ENCODE peak calls at places on chromosomes 3 and 15, in eight cellular contexts. M is AG09319, N is Calu3, E is RWPE1, U is glutamatergic neuron, D is mesothelial cell of epicardium, Z is adrenal gland, A is heart right ventricle. R is an unnamed sample.

GRCh38 chr15:99015677-99016568 is 8.3 kb upstream of the PGPEP1L start:
- DNase-seq in M (no peak), D (no peak), N (peak), U (peak), Z (no peak), A (no peak), E (no peak), R (no peak)

GRCh38 chr15:100687532-100688215 is 85.3 kb downstream of the ASB7 start:
- DNase-seq in N (no peak), U (no peak), Z (peak), D (no peak), M (no peak), E (peak), A (no peak), R (no peak)

GRCh38 chr3:57805674-57806073 is 49.6 kb downstream of the SLMAP start:
- DNase-seq in U (no peak), A (no peak), M (peak), N (peak), Z (no peak), E (peak), D (no peak), R (no peak)

GRCh38 chr3:107957506-107957905 is 133.3 kb downstream of the CD47 start:
- DNase-seq in E (no peak), Z (no peak), D (no peak), M (no peak), U (no peak), N (no peak), A (no peak), R (no peak)

GRCh38 chr15:59200560-59200959 is 6.1 kb upstream of the LDHAL6B start:
- DNase-seq in Z (no peak), A (no peak), M (no peak), N (no peak), E (peak), U (no peak), D (no peak), R (no peak)

GRCh38 chr15:100229181-100230163 is 112.3 kb downstream of the ADAMTS17 start:
- DNase-seq in Z (no peak), U (no peak), N (no peak), M (no peak), E (no peak), A (no peak), D (no peak), R (no peak)

GRCh38 chr3:195274259-195274966 is 3.5 kb upstream of the XXYLT1 start:
- DNase-seq in U (no peak), A (no peak), M (no peak), D (no peak), N (no peak), Z (no peak), E (no peak), R (no peak)

GRCh38 chr3:312170-312569 is 115.6 kb downstream of the CHL1 start:
- DNase-seq in U (no peak), Z (no peak), M (no peak), A (no peak), D (no peak), N (no peak), E (no peak), R (no peak)

GRCh38 chr3:104878395-104878794 is 488.3 kb upstream of the ALCAM start:
- DNase-seq in U (no peak), E (no peak), Z (no peak), M (no peak), D (no peak), A (no peak), N (no peak), R (no peak)

GRCh38 chr3:100368421-100368820 is 32.5 kb downstream of the TOMM70 start:
- DNase-seq in N (no peak), E (no peak), D (no peak), A (no peak), Z (no peak), U (no peak), M (no peak), R (no peak)

GRCh38 chr15:71780349-71780976 is 29.9 kb upstream of the NR2E3 start:
- DNase-seq in U (peak), N (peak), D (no peak), Z (peak), A (no peak), E (peak), M (peak), R (no peak)

GRCh38 chr3:119560160-119560559 is 746 bp upstream of the CD80 start:
- DNase-seq in A (no peak), U (no peak), M (no peak), E (no peak), D (no peak), Z (no peak), N (no peak), R (no peak)

GRCh38 chr15:95459288-95459687 is 871.2 kb upstream of the NR2F2 start:
- DNase-seq in E (no peak), D (no peak), N (no peak), Z (no peak), A (no peak), U (no peak), M (no peak), R (no peak)

DNA sequence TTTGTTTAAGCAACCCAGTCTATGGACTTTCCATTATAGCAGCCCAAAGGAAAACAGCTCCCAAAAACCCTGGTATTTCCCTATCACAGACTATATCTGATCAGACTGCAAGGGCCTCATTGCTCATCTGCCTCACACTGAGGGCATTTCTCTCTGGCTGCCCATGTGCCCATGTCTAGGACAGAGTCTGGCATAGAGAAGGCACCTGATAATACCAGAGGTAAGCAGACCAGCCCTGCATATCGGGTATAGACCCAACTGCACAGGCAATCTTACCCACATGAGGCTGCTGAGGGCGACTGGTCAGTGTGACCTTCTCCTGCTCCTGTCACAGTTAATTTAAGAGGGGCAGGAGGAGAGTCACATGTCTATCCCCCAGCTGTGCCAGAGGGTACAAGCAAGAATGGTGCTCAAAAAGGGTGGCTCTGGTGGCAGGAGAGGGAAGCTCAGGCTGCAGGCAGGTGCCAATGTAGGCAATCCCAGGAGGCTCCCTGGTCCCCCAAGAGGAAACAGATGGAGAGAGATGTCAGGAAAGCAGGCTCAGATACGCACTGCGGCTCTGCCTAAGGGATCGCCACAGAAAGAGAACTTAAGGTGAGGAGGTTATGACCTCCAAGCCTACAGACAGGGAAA is 3.1 kb downstream of the CSRNP1 start:
- DNase-seq in Z (no peak), E (no peak), D (no peak), A (no peak), M (no peak), U (peak), N (no peak), R (no peak)
- TF ChIP-seq CTCF in Z (peak), E (no peak), D (no peak), A (peak), M (no peak), U (no peak), N (no peak), R (peak)

DNA sequence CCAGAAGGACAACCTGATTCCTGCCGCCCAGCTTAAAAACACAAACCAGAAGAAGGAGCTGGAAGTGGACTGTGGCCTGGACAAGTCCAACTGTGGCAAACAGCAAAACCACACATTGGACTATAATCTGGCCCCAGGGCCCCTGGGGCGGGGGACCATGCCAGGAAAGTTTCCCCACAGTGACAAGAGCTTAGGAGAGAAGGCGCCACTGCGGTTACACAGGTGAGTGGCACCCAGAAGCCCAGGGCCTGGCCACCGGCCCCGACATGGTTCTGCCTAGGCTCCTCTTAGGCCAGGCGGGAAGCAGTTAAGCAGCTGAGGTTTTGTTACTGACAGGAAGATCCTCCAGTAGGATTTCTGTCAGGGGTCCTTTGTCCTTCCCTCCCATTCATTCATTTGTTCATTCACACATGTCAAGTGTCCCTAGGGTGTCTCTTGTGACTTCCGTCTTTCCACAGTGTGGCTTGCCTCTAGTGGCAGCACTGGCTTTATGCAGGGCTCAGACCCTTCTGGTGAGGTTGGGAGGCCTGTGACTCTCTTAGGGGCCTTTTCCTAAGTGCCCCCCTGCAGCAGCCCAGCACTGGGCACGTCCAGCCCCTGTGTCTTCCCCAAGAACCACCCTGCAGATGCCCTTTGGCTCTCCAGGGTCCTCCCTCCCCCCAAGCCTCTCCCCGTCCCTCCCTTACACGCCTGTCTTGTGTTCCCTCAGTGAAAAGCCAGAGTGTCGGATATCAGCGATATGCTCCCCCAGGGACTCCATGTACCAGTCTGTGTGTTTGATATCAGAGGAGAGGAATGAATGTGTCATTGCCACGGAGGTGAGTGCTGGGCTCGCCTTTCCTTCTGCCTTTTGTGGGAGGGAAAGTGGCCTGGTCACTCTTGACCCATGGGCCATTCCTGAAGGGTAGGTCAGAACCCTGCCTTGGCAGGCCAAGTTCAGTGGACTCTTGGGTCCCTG is 7.8 kb downstream of the DLL4 start:
- DNase-seq in U (no peak), Z (no peak), N (no peak), E (no peak), M (no peak), A (no peak), D (no peak), R (no peak)
- TF ChIP-seq CTCF in U (no peak), Z (no peak), N (no peak), E (no peak), M (no peak), A (peak), D (no peak), R (no peak)

GRCh38 chr15:69954726-69955125 is 143.0 kb downstream of the TLE3 start:
- DNase-seq in Z (no peak), U (no peak), N (no peak), A (no peak), E (no peak), M (no peak), D (no peak), R (no peak)

GRCh38 chr15:69957175-69957574 is 140.5 kb downstream of the TLE3 start:
- DNase-seq in A (no peak), Z (no peak), E (no peak), N (peak), U (no peak), M (no peak), D (no peak), R (no peak)

GRCh38 chr15:69953816-69954215 is 143.9 kb downstream of the TLE3 start:
- DNase-seq in Z (no peak), U (no peak), M (no peak), E (no peak), N (no peak), A (no peak), D (no peak), R (no peak)

GRCh38 chr15:69956417-69956816 is 141.3 kb downstream of the TLE3 start:
- DNase-seq in A (no peak), M (no peak), N (no peak), D (no peak), E (no peak), U (no peak), Z (no peak), R (no peak)

DNA sequence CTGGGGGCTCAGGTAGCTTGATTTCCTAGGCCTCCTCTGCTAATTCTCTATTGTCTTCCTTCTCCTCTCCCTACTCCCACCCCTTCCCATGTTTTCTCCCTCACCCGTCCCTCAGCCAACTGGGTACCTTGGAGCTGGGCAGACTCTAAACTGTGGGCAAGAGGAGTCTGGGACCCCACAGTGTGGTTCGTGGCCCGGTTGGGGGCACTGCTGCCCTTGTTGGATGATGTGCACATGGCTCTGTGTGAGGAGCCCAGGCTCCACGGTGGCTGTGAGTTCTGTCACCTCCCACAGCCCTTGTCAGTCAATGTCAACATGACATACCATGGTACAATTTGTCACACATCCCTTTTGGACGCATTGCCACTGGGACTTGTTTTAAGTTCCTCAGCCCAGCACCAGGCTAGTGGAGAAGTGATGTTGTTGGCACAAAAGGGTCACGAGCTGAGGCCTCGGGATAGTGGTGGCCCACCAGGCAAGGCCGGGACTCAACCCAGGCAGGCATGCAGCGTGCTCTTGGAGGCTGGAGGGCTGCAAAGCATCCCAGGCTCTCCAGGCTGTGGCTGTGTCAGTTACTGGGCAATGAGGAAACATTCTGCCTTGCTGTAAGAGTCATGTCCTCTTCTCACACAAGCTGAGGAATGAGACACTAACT is 142.3 kb downstream of the TLE3 start:
- DNase-seq in N (no peak), Z (no peak), M (no peak), U (no peak), D (no peak), A (no peak), E (no peak), R (no peak)
- TF ChIP-seq CTCF in N (no peak), Z (no peak), M (no peak), U (no peak), D (no peak), A (no peak), E (no peak), R (no peak)

DNA sequence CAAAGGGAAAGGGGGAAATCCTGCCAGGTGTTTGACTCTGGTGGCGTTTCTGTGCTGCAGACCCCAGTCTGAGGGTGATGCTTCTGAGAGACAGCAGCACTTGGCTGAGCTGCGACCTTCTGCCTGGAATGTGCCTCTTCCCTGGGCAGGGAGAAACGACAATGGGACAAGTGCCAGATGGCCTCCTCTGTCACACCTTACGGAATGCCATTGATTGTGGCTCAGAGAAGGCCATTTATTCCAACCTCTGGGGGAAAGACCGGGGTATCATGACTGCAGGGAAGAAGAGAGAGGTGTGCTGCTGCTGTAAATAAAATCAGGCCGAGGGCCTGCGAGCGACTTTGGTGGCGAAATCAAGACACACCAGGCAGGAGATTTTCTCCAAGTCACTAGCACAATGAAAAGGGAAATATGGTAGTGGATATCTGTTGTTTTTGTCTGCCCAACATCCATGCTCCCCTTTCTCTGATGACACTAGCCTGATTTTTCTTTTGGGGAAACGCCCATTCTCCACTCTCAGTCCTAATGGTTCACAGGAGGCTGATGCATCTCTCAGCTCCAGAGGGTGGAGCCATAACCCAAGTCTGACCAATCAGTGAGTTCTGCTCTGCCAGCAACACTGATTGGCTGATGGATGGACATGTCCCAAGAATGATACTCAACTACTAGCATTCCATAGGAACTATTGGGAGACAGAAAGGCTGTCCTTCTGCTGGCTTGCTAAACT is 336.1 kb downstream of the FOXP1 start:
- DNase-seq in M (no peak), A (peak), Z (peak), E (peak), N (peak), D (peak), U (peak), R (peak)
- TF ChIP-seq CTCF in M (no peak), A (no peak), Z (no peak), E (no peak), N (no peak), D (no peak), U (no peak), R (no peak)

GRCh38 chr3:179046497-179047353 is 24.9 kb downstream of the ZMAT3 start:
- DNase-seq in U (no peak), M (no peak), D (no peak), Z (no peak), A (no peak), N (no peak), E (no peak), R (no peak)
- TF ChIP-seq CTCF in U (no peak), M (no peak), D (no peak), Z (no peak), A (no peak), N (no peak), E (no peak), R (no peak)

GRCh38 chr3:110881069-110881468 is 190.5 kb upstream of the NECTIN3 start:
- DNase-seq in M (no peak), N (peak), D (no peak), Z (peak), E (peak), U (no peak), A (peak), R (no peak)
- TF ChIP-seq CTCF in M (no peak), N (no peak), D (no peak), Z (no peak), E (peak), U (peak), A (no peak), R (no peak)

DNA sequence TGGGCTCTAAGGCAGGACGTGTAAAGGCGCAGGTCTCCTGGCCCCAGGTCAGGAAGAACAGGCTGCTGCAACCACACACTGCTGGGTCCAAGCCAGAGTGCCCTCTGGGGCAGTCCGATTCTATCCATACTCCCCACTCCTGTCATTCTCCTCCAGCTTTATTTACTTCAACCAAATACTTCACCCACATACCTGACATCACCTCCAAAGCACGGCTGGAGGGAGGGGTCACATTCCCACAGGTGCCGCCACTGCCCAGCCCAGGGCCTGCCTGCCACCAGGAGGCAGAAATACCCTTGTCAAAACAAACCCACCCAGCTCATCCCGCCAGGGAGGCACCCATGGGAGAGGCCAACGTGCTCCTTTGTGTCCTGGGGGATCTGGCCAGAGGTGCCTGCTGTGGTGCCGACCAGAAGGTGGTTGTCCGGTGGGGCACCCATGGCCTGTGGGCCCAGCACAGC is 100.4 kb downstream of the DAPK2 start:
- DNase-seq in E (peak), M (no peak), D (no peak), U (no peak), Z (no peak), N (peak), A (no peak), R (no peak)
- TF ChIP-seq CTCF in E (no peak), M (no peak), D (no peak), U (no peak), Z (no peak), N (no peak), A (no peak), R (no peak)

GRCh38 chr3:45814322-45814721 is 18.0 kb upstream of the SLC6A20 start:
- DNase-seq in D (no peak), M (no peak), E (no peak), N (no peak), Z (no peak), A (no peak), U (no peak), R (no peak)

GRCh38 chr3:45821127-45821526 is 20.8 kb downstream of the LZTFL1 start:
- DNase-seq in E (no peak), D (no peak), Z (no peak), M (no peak), A (no peak), N (no peak), U (no peak), R (no peak)

GRCh38 chr3:45819543-45819942 is 22.4 kb downstream of the LZTFL1 start:
- DNase-seq in Z (no peak), M (no peak), D (no peak), E (no peak), U (no peak), N (no peak), A (no peak), R (no peak)

GRCh38 chr3:45817788-45818523 is 21.6 kb upstream of the SLC6A20 start:
- DNase-seq in Z (peak), U (no peak), N (peak), M (peak), E (peak), D (no peak), A (peak), R (peak)

DNA sequence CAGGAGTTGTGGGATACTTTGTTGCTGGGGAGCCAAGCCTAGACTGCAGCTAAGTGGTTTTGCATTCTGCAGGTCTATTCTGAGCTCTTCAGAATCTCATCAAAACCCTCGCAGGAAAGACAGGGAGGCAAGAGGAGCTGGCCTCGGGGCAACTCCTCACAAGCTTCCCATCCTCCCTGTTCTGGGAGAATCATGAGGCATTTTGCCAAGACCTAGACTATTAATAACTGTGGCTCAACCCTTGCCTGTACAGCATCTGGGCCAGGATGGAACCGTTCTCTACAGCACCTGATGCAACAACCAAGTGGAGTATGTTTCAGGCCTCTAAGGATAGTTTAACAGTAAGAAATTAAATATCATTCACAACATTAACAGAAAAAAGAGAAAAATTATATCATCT is 20.2 kb upstream of the SLC6A20 start:
- DNase-seq in E (peak), D (no peak), Z (peak), A (peak), M (no peak), N (no peak), U (no peak), R (no peak)
- TF ChIP-seq CTCF in E (no peak), D (no peak), Z (no peak), A (no peak), M (no peak), N (no peak), U (no peak), R (no peak)

GRCh38 chr15:77864211-77865105 is 213.1 kb downstream of the TBC1D2B start:
- DNase-seq in N (no peak), U (no peak), Z (no peak), E (peak), M (no peak), A (no peak), D (no peak), R (no peak)
- TF ChIP-seq CTCF in N (no peak), U (no peak), Z (no peak), E (no peak), M (no peak), A (no peak), D (no peak), R (no peak)